ENCODE peak calls at places on chromosomes 11 and 22, in five cellular contexts. One of them, this sample, is unnamed.

GRCh38 chr11:44518968-44519550 is 46.4 kb upstream of the CD82 start:
- DNase-seq in left ventricle myocardium inferior: no peak
- DNase-seq in OCI-LY7: no peak
- DNase-seq in PC-3: no peak
- DNase-seq in WERI-Rb-1: no peak
- DNase-seq in this sample: no peak

GRCh38 chr11:94151903-94152677 is 23.4 kb downstream of the PANX1 start:
- DNase-seq in WERI-Rb-1: no peak
- DNase-seq in PC-3: peak
- DNase-seq in OCI-LY7: no peak
- DNase-seq in left ventricle myocardium inferior: no peak
- DNase-seq in this sample: no peak

GRCh38 chr11:57904369-57904768 is 119.3 kb upstream of the OR9Q1 start:
- DNase-seq in PC-3: no peak
- DNase-seq in left ventricle myocardium inferior: no peak
- DNase-seq in WERI-Rb-1: no peak
- DNase-seq in OCI-LY7: no peak
- DNase-seq in this sample: no peak

GRCh38 chr11:48036466-48036865 is 56.1 kb downstream of the PTPRJ start:
- DNase-seq in OCI-LY7: no peak
- DNase-seq in left ventricle myocardium inferior: no peak
- DNase-seq in WERI-Rb-1: no peak
- DNase-seq in PC-3: no peak
- DNase-seq in this sample: peak

GRCh38 chr22:29784451-29785361 is 17.5 kb downstream of the UQCR10 start:
- DNase-seq in WERI-Rb-1: no peak
- DNase-seq in PC-3: no peak
- DNase-seq in left ventricle myocardium inferior: peak
- DNase-seq in OCI-LY7: no peak
- DNase-seq in this sample: peak

GRCh38 chr11:69241844-69242582 is 51.9 kb upstream of the MYEOV start:
- DNase-seq in left ventricle myocardium inferior: no peak
- DNase-seq in PC-3: no peak
- DNase-seq in WERI-Rb-1: no peak
- DNase-seq in OCI-LY7: peak
- DNase-seq in this sample: no peak

GRCh38 chr11:15852179-15852578 is 504.2 kb downstream of the SOX6 start:
- DNase-seq in OCI-LY7: no peak
- DNase-seq in WERI-Rb-1: peak
- DNase-seq in left ventricle myocardium inferior: no peak
- DNase-seq in PC-3: peak
- DNase-seq in this sample: no peak

GRCh38 chr11:112922606-112923005 is 38.6 kb upstream of the NCAM1 start:
- DNase-seq in WERI-Rb-1: no peak
- DNase-seq in OCI-LY7: no peak
- DNase-seq in PC-3: no peak
- DNase-seq in left ventricle myocardium inferior: no peak
- DNase-seq in this sample: no peak

GRCh38 chr11:134120143-134120850 is 51.4 kb downstream of the JAM3 start:
- DNase-seq in WERI-Rb-1: no peak
- DNase-seq in left ventricle myocardium inferior: peak
- DNase-seq in PC-3: no peak
- DNase-seq in OCI-LY7: no peak
- DNase-seq in this sample: peak

GRCh38 chr11:14669499-14669898 is 25.9 kb downstream of the PDE3B start:
- DNase-seq in left ventricle myocardium inferior: no peak
- DNase-seq in WERI-Rb-1: no peak
- DNase-seq in OCI-LY7: no peak
- DNase-seq in PC-3: no peak
- DNase-seq in this sample: no peak

GRCh38 chr22:48156603-48157355 is 1394.3 kb downstream of the TBC1D22A start:
- DNase-seq in WERI-Rb-1: no peak
- DNase-seq in left ventricle myocardium inferior: no peak
- DNase-seq in OCI-LY7: no peak
- DNase-seq in PC-3: no peak
- DNase-seq in this sample: no peak

GRCh38 chr22:20055144-20055543 is 24.9 kb upstream of the DGCR8 start:
- DNase-seq in OCI-LY7: no peak
- DNase-seq in PC-3: no peak
- DNase-seq in WERI-Rb-1: no peak
- DNase-seq in left ventricle myocardium inferior: no peak
- DNase-seq in this sample: no peak

GRCh38 chr11:34356918-34357645 is 728 bp downstream of the ABTB2 start:
- DNase-seq in left ventricle myocardium inferior: peak
- DNase-seq in PC-3: peak
- DNase-seq in WERI-Rb-1: peak
- DNase-seq in OCI-LY7: no peak
- DNase-seq in this sample: peak

GRCh38 chr11:104965735-104966134 is 2.6 kb downstream of the CASP4 start:
- DNase-seq in OCI-LY7: no peak
- DNase-seq in WERI-Rb-1: no peak
- DNase-seq in left ventricle myocardium inferior: no peak
- DNase-seq in PC-3: peak
- DNase-seq in this sample: no peak

GRCh38 chr11:69115586-69116560 is 39.9 kb upstream of the SMIM38 start:
- DNase-seq in left ventricle myocardium inferior: peak
- DNase-seq in OCI-LY7: no peak
- DNase-seq in PC-3: peak
- DNase-seq in WERI-Rb-1: no peak
- DNase-seq in this sample: peak

GRCh38 chr11:61067782-61068181 is 34.5 kb upstream of the CD5 start:
- DNase-seq in WERI-Rb-1: peak
- DNase-seq in OCI-LY7: no peak
- DNase-seq in left ventricle myocardium inferior: no peak
- DNase-seq in PC-3: no peak
- DNase-seq in this sample: no peak

GRCh38 chr11:17221968-17222367 is 14.2 kb upstream of the PIK3C2A start:
- DNase-seq in WERI-Rb-1: no peak
- DNase-seq in OCI-LY7: no peak
- DNase-seq in PC-3: peak
- DNase-seq in left ventricle myocardium inferior: no peak
- DNase-seq in this sample: peak

GRCh38 chr11:64583296-64584262 is 7.4 kb upstream of the SLC22A12 start:
- DNase-seq in OCI-LY7: no peak
- DNase-seq in PC-3: peak
- DNase-seq in WERI-Rb-1: no peak
- DNase-seq in left ventricle myocardium inferior: no peak
- DNase-seq in this sample: no peak

GRCh38 chr22:37417737-37418348 is 9.4 kb downstream of the ELFN2 start:
- DNase-seq in PC-3: no peak
- DNase-seq in left ventricle myocardium inferior: no peak
- DNase-seq in OCI-LY7: no peak
- DNase-seq in WERI-Rb-1: no peak
- DNase-seq in this sample: no peak

GRCh38 chr22:21952586-21953571 is at the start of gene PPM1F:
- DNase-seq in left ventricle myocardium inferior: peak
- DNase-seq in PC-3: peak
- DNase-seq in WERI-Rb-1: peak
- DNase-seq in OCI-LY7: peak
- DNase-seq in this sample: peak

GRCh38 chr11:124612567-124613245 is 1.5 kb downstream of the PANX3 start:
- DNase-seq in left ventricle myocardium inferior: no peak
- DNase-seq in PC-3: no peak
- DNase-seq in WERI-Rb-1: no peak
- DNase-seq in OCI-LY7: no peak
- DNase-seq in this sample: peak

GRCh38 chr11:134178275-134178674 is 45.5 kb downstream of the NCAPD3 start:
- DNase-seq in OCI-LY7: no peak
- DNase-seq in left ventricle myocardium inferior: no peak
- DNase-seq in PC-3: no peak
- DNase-seq in WERI-Rb-1: no peak
- DNase-seq in this sample: peak

DNA sequence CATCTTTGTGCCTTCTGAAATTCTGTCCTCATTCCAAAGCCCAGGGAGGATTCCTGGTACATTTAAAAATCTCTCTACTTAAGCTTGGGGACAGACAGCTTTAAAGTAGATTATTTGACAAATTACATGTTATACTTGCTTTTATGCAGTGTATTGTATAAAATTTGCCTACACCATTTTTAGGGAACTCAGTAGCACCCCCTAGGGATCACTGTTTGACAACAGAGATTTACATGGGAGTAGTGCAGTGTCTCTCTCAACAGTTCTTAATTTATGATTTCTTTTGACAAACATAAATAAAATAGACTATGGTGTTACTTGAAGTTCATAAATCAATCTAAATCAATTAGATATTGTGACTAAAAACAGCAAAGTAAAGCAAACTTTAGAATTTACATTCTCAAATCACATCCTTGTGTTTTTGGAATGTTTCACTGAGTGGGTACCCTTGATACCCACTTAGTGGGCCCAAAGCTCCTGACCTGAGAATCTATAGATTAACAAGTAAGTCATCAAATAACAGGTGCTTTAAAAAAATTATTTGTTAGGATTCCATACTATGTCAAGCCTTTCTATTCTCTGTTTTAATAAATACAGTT is 428.8 kb downstream of the DYNC2H1 start:
- DNase-seq in left ventricle myocardium inferior: no peak
- DNase-seq in WERI-Rb-1: peak
- DNase-seq in OCI-LY7: no peak
- DNase-seq in PC-3: peak
- DNase-seq in this sample: no peak
- TF ChIP-seq CTCF in left ventricle myocardium inferior: peak
- TF ChIP-seq CTCF in WERI-Rb-1: peak
- TF ChIP-seq CTCF in OCI-LY7: peak
- TF ChIP-seq CTCF in PC-3: peak
- TF ChIP-seq CTCF in this sample: peak

GRCh38 chr22:36336246-36337182 is 51.3 kb downstream of the MYH9 start:
- DNase-seq in WERI-Rb-1: no peak
- DNase-seq in OCI-LY7: no peak
- DNase-seq in PC-3: no peak
- DNase-seq in left ventricle myocardium inferior: no peak
- DNase-seq in this sample: no peak
- H3K27ac ChIP-seq in WERI-Rb-1: no peak
- H3K27ac ChIP-seq in OCI-LY7: no peak
- H3K27ac ChIP-seq in PC-3: no peak
- H3K27ac ChIP-seq in left ventricle myocardium inferior: peak
- H3K27ac ChIP-seq in this sample: peak

GRCh38 chr22:46946383-46946965 is 184.0 kb downstream of the TBC1D22A start:
- DNase-seq in PC-3: no peak
- DNase-seq in WERI-Rb-1: no peak
- DNase-seq in left ventricle myocardium inferior: no peak
- DNase-seq in OCI-LY7: no peak
- DNase-seq in this sample: no peak
- TF ChIP-seq CTCF in PC-3: no peak
- TF ChIP-seq CTCF in WERI-Rb-1: no peak
- TF ChIP-seq CTCF in left ventricle myocardium inferior: no peak
- TF ChIP-seq CTCF in OCI-LY7: no peak
- TF ChIP-seq CTCF in this sample: no peak

GRCh38 chr22:32809786-32810185 is 8.3 kb downstream of the TIMP3 start:
- DNase-seq in OCI-LY7: no peak
- DNase-seq in left ventricle myocardium inferior: no peak
- DNase-seq in PC-3: no peak
- DNase-seq in WERI-Rb-1: no peak
- DNase-seq in this sample: no peak
- H3K27ac ChIP-seq in OCI-LY7: no peak
- H3K27ac ChIP-seq in left ventricle myocardium inferior: peak
- H3K27ac ChIP-seq in PC-3: no peak
- H3K27ac ChIP-seq in WERI-Rb-1: peak
- H3K27ac ChIP-seq in this sample: no peak

GRCh38 chr11:119055901-119056300 is 1.1 kb downstream of the HYOU1 start:
- DNase-seq in WERI-Rb-1: no peak
- DNase-seq in left ventricle myocardium inferior: no peak
- DNase-seq in OCI-LY7: peak
- DNase-seq in PC-3: peak
- DNase-seq in this sample: no peak
- TF ChIP-seq CTCF in WERI-Rb-1: no peak
- TF ChIP-seq CTCF in left ventricle myocardium inferior: no peak
- TF ChIP-seq CTCF in OCI-LY7: peak
- TF ChIP-seq CTCF in PC-3: peak
- TF ChIP-seq CTCF in this sample: no peak

GRCh38 chr22:49882519-49883293 is 29.1 kb downstream of the ZBED4 start:
- DNase-seq in left ventricle myocardium inferior: no peak
- DNase-seq in WERI-Rb-1: no peak
- DNase-seq in PC-3: no peak
- DNase-seq in OCI-LY7: no peak
- DNase-seq in this sample: no peak

GRCh38 chr22:49881856-49882255 is 28.2 kb downstream of the ZBED4 start:
- DNase-seq in left ventricle myocardium inferior: no peak
- DNase-seq in WERI-Rb-1: no peak
- DNase-seq in PC-3: no peak
- DNase-seq in OCI-LY7: no peak
- DNase-seq in this sample: no peak

GRCh38 chr22:49884075-49884474 is 30.4 kb downstream of the ZBED4 start:
- DNase-seq in PC-3: no peak
- DNase-seq in WERI-Rb-1: no peak
- DNase-seq in left ventricle myocardium inferior: no peak
- DNase-seq in OCI-LY7: no peak
- DNase-seq in this sample: no peak

GRCh38 chr22:49884503-49885260 is 31.0 kb downstream of the ZBED4 start:
- DNase-seq in WERI-Rb-1: no peak
- DNase-seq in left ventricle myocardium inferior: no peak
- DNase-seq in OCI-LY7: no peak
- DNase-seq in PC-3: no peak
- DNase-seq in this sample: no peak

DNA sequence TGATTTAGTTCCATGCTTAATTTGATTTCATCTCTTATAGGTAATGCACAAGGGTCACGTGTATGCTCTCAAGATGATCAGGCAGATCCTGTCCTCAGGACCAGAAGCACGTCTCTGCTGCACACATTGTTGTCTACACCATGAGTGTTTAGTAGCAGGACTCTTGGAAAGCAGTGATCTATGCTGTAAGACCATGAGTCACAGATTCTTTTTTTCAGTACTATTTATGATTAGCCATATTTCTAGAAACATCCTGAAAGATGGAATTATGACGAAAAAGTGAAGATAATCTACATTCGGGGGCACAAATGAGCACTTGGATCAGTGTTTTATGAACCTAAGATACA is 29.6 kb downstream of the ZBED4 start:
- DNase-seq in OCI-LY7: no peak
- DNase-seq in PC-3: no peak
- DNase-seq in left ventricle myocardium inferior: no peak
- DNase-seq in WERI-Rb-1: no peak
- DNase-seq in this sample: no peak
- H3K27ac ChIP-seq in OCI-LY7: no peak
- H3K27ac ChIP-seq in PC-3: no peak
- H3K27ac ChIP-seq in left ventricle myocardium inferior: no peak
- H3K27ac ChIP-seq in WERI-Rb-1: no peak
- H3K27ac ChIP-seq in this sample: no peak

DNA sequence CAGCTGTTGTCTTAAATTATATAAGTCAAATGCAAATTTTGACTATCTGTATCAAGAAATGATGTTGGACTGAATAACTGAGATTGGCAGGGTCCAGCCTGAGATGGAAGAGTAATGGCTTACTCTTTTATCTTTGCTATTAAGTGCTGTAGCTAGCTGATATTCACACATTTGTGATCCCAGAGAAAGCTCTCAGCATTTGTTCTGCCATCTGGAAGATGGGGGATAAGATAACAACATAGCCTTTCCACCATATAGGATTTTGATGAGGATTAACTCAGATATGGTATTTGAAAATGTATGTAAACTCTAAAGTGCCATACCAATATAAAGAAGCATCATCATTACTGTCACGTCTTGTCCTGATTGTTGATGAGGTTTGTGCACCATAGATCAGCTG is 1063.2 kb upstream of the TENM4 start:
- DNase-seq in OCI-LY7: no peak
- DNase-seq in left ventricle myocardium inferior: no peak
- DNase-seq in WERI-Rb-1: no peak
- DNase-seq in PC-3: no peak
- DNase-seq in this sample: no peak
- TF ChIP-seq CTCF in OCI-LY7: no peak
- TF ChIP-seq CTCF in left ventricle myocardium inferior: no peak
- TF ChIP-seq CTCF in WERI-Rb-1: no peak
- TF ChIP-seq CTCF in PC-3: no peak
- TF ChIP-seq CTCF in this sample: no peak

GRCh38 chr11:12403995-12404345 is 26.6 kb downstream of the PARVA start:
- DNase-seq in PC-3: no peak
- DNase-seq in OCI-LY7: no peak
- DNase-seq in left ventricle myocardium inferior: no peak
- DNase-seq in WERI-Rb-1: no peak
- DNase-seq in this sample: no peak
- H3K27ac ChIP-seq in PC-3: no peak
- H3K27ac ChIP-seq in OCI-LY7: no peak
- H3K27ac ChIP-seq in left ventricle myocardium inferior: peak
- H3K27ac ChIP-seq in WERI-Rb-1: no peak
- H3K27ac ChIP-seq in this sample: no peak

This sample was measured in cardiac muscle cell.